ENCODE peak calls at places on chromosomes 6 and 20, in eight cellular contexts. M, T, X, E, K, Q, S and L are unnamed samples.

GRCh38 chr20:32762754-32763201 is 593 bp downstream of the DNMT3B start:
- DNase-seq in M (peak), T (no peak), E (no peak), K (no peak), S (no peak), Q (no peak), X (no peak), L (peak)

GRCh38 chr6:166365221-166365620 is 17.5 kb downstream of the MPC1 start:
- DNase-seq in K (no peak), M (no peak), X (no peak), Q (no peak), S (no peak), E (no peak), T (no peak), L (no peak)

GRCh38 chr6:137227872-137228302 is 8.7 kb upstream of the IFNGR1 start:
- DNase-seq in T (no peak), X (no peak), S (no peak), E (no peak), K (no peak), M (no peak), Q (no peak), L (no peak)

GRCh38 chr20:46562373-46563169 is 12.1 kb upstream of the OCSTAMP start:
- DNase-seq in M (peak), Q (peak), E (peak), X (peak), T (peak), K (no peak), S (peak), L (peak)

GRCh38 chr6:165770430-165771082 is 107.5 kb upstream of the PDE10A start:
- DNase-seq in Q (no peak), T (no peak), X (no peak), S (no peak), E (no peak), M (no peak), K (no peak), L (no peak)

GRCh38 chr6:100134297-100134696 is 140.3 kb upstream of the MCHR2 start:
- DNase-seq in S (no peak), M (no peak), Q (no peak), X (no peak), T (no peak), K (no peak), E (no peak), L (no peak)

GRCh38 chr6:2021713-2022125 is 223.7 kb downstream of the GMDS start:
- DNase-seq in K (no peak), X (no peak), S (no peak), T (peak), E (peak), M (no peak), Q (peak), L (peak)

GRCh38 chr20:36579996-36580545 is 6.7 kb downstream of the TGIF2 start:
- DNase-seq in X (no peak), M (no peak), Q (no peak), K (no peak), T (no peak), S (no peak), E (no peak), L (no peak)

GRCh38 chr6:143149771-143150170 is 89.1 kb downstream of the AIG1 start:
- DNase-seq in X (no peak), T (no peak), E (no peak), M (no peak), K (no peak), S (no peak), Q (no peak), L (no peak)

GRCh38 chr20:4320284-4320683 is 304.9 kb upstream of the RNF24 start:
- DNase-seq in M (no peak), T (no peak), E (no peak), Q (no peak), S (no peak), X (no peak), K (no peak), L (no peak)

GRCh38 chr20:63641146-63641791 is 12.0 kb downstream of the STMN3 start:
- DNase-seq in T (no peak), E (no peak), X (peak), Q (no peak), S (no peak), K (peak), M (peak), L (peak)

GRCh38 chr6:136607932-136608772 is 57.9 kb upstream of the MAP7 start:
- DNase-seq in M (peak), X (peak), E (peak), S (peak), Q (no peak), K (peak), T (no peak), L (peak)

GRCh38 chr6:13488015-13488895 is 855 bp upstream of the GFOD1 start:
- DNase-seq in X (peak), S (peak), T (no peak), M (peak), E (peak), Q (no peak), K (peak), L (no peak)

GRCh38 chr20:54014301-54014914 is 56.0 kb downstream of the BCAS1 start:
- DNase-seq in M (no peak), K (no peak), X (no peak), S (no peak), Q (no peak), T (no peak), E (no peak), L (no peak)

GRCh38 chr6:83430606-83431544 is at the start of gene ME1:
- DNase-seq in K (peak), X (peak), T (peak), M (peak), Q (peak), S (peak), E (peak), L (peak)

GRCh38 chr20:38453941-38454340 is 18.7 kb upstream of the RALGAPB start:
- DNase-seq in T (no peak), Q (no peak), S (no peak), M (no peak), E (no peak), X (no peak), K (no peak), L (no peak)

GRCh38 chr6:111918825-111919224 is 45.6 kb upstream of the FYN start:
- DNase-seq in S (no peak), T (no peak), K (no peak), M (no peak), E (no peak), X (no peak), Q (no peak), L (no peak)

GRCh38 chr20:61316351-61316750 is 64.3 kb downstream of the CDH4 start:
- DNase-seq in M (no peak), Q (no peak), K (peak), E (no peak), S (no peak), T (no peak), X (no peak), L (no peak)

GRCh38 chr6:156794963-156795362 is 17.8 kb downstream of the ARID1B start:
- DNase-seq in X (no peak), S (no peak), K (no peak), T (no peak), E (no peak), Q (no peak), M (no peak), L (no peak)

GRCh38 chr6:108580645-108581044 is 19.9 kb downstream of the FOXO3 start:
- DNase-seq in Q (no peak), T (no peak), K (no peak), E (no peak), S (no peak), X (no peak), M (no peak), L (no peak)

GRCh38 chr20:53492212-53492611 is 101.4 kb downstream of the ZNF217 start:
- DNase-seq in E (no peak), X (no peak), K (no peak), T (no peak), M (no peak), Q (no peak), S (no peak), L (peak)

GRCh38 chr6:1908784-1909183 is 299.1 kb downstream of the FOXC1 start:
- DNase-seq in S (no peak), Q (no peak), K (no peak), X (no peak), E (no peak), T (no peak), M (no peak), L (peak)

GRCh38 chr6:90859612-90860011 is 272.7 kb upstream of the MAP3K7 start:
- DNase-seq in T (no peak), X (no peak), K (no peak), Q (no peak), M (no peak), E (no peak), S (peak), L (peak)

GRCh38 chr20:53805895-53806384 is 212.3 kb upstream of the ZNF217 start:
- DNase-seq in T (peak), E (no peak), S (no peak), K (no peak), Q (no peak), M (no peak), X (no peak), L (peak)

GRCh38 chr6:127855542-127856159 is 45.2 kb downstream of the THEMIS start:
- DNase-seq in Q (no peak), K (no peak), X (peak), S (peak), T (no peak), E (no peak), M (peak), L (peak)

GRCh38 chr6:1461736-1462135 is 72.4 kb downstream of the FOXF2 start:
- DNase-seq in M (no peak), T (no peak), S (no peak), E (no peak), K (no peak), Q (no peak), X (no peak), L (no peak)

GRCh38 chr6:293185-294174 is 1.2 kb downstream of the DUSP22 start:
- DNase-seq in M (peak), T (no peak), K (peak), S (no peak), E (no peak), X (no peak), Q (no peak), L (peak)

GRCh38 chr6:33638581-33638980 is 17.5 kb downstream of the ITPR3 start:
- DNase-seq in E (no peak), Q (no peak), K (no peak), T (no peak), X (no peak), M (no peak), S (no peak), L (no peak)

GRCh38 chr20:23753589-23753988 is 2.9 kb upstream of the CST1 start:
- DNase-seq in S (no peak), M (no peak), Q (no peak), T (no peak), E (no peak), X (no peak), K (no peak), L (no peak)

GRCh38 chr6:152748843-152749242 is 1.8 kb upstream of the VIP start:
- DNase-seq in S (peak), K (no peak), T (no peak), X (no peak), M (no peak), Q (no peak), E (no peak), L (peak)

GRCh38 chr6:130366011-130366963 is at the start of gene TMEM200A:
- DNase-seq in T (peak), K (peak), M (peak), Q (peak), X (no peak), E (peak), S (no peak), L (no peak)

GRCh38 chr6:122665929-122666328 is 55.7 kb downstream of the PKIB start:
- DNase-seq in T (no peak), X (no peak), Q (no peak), K (no peak), S (no peak), E (no peak), M (no peak), L (no peak)

GRCh38 chr6:7998103-7998725 is 66.0 kb downstream of the BLOC1S5 start:
- DNase-seq in K (no peak), Q (no peak), M (no peak), T (no peak), S (no peak), X (no peak), E (no peak), L (peak)

GRCh38 chr6:154606457-154606856 is 96.0 kb upstream of the CNKSR3 start:
- DNase-seq in T (no peak), S (no peak), K (no peak), X (peak), E (peak), M (peak), Q (no peak), L (no peak)